ENCODE peak calls at places on chromosomes 3 and 15, in nine cellular contexts. One of them, this sample, is unnamed.

GRCh38 chr3:161171639-161172552 is 49.2 kb upstream of the NMD3 start:
- DNase-seq in stimulated activated CD4-positive, alpha-beta T cell treated with anti-CD3 and anti-CD28 coated beads, Interleukin-1b, Interleukin-23, amount 100 ng/mL, for 24 hours: no peak
- DNase-seq in GM03348: peak; percentile 7
- DNase-seq in Daoy: no peak
- DNase-seq in progenitor cell of endocrine pancreas: no peak
- DNase-seq in amygdala: no peak
- DNase-seq in KBM-7: no peak
- DNase-seq in T-helper 9 cell: no peak
- DNase-seq in head of caudate nucleus: no peak
- DNase-seq in this sample: no peak

GRCh38 chr3:37511357-37511970 is 337.1 kb upstream of the LRRFIP2 start:
- DNase-seq in stimulated activated CD4-positive, alpha-beta T cell treated with anti-CD3 and anti-CD28 coated beads, Interleukin-1b, Interleukin-23, amount 100 ng/mL, for 24 hours: no peak
- DNase-seq in GM03348: no peak
- DNase-seq in Daoy: no peak
- DNase-seq in progenitor cell of endocrine pancreas: no peak
- DNase-seq in amygdala: no peak
- DNase-seq in KBM-7: no peak
- DNase-seq in T-helper 9 cell: no peak
- DNase-seq in head of caudate nucleus: peak; percentile 27
- DNase-seq in this sample: no peak

GRCh38 chr3:50396502-50396901 is 37.2 kb upstream of the TMEM115 start:
- DNase-seq in stimulated activated CD4-positive, alpha-beta T cell treated with anti-CD3 and anti-CD28 coated beads, Interleukin-1b, Interleukin-23, amount 100 ng/mL, for 24 hours: no peak
- DNase-seq in GM03348: no peak
- DNase-seq in Daoy: no peak
- DNase-seq in progenitor cell of endocrine pancreas: no peak
- DNase-seq in amygdala: no peak
- DNase-seq in KBM-7: no peak
- DNase-seq in T-helper 9 cell: no peak
- DNase-seq in head of caudate nucleus: no peak
- DNase-seq in this sample: no peak

GRCh38 chr3:79052054-79052681 is 715.6 kb downstream of the ROBO1 start:
- DNase-seq in stimulated activated CD4-positive, alpha-beta T cell treated with anti-CD3 and anti-CD28 coated beads, Interleukin-1b, Interleukin-23, amount 100 ng/mL, for 24 hours: no peak
- DNase-seq in GM03348: no peak
- DNase-seq in Daoy: no peak
- DNase-seq in progenitor cell of endocrine pancreas: no peak
- DNase-seq in amygdala: no peak
- DNase-seq in KBM-7: peak; percentile 14
- DNase-seq in T-helper 9 cell: peak; percentile 0
- DNase-seq in head of caudate nucleus: no peak
- DNase-seq in this sample: no peak

GRCh38 chr15:70355275-70355795 is 257.6 kb upstream of the TLE3 start:
- DNase-seq in stimulated activated CD4-positive, alpha-beta T cell treated with anti-CD3 and anti-CD28 coated beads, Interleukin-1b, Interleukin-23, amount 100 ng/mL, for 24 hours: no peak
- DNase-seq in GM03348: peak; percentile 5
- DNase-seq in Daoy: no peak
- DNase-seq in progenitor cell of endocrine pancreas: no peak
- DNase-seq in amygdala: no peak
- DNase-seq in KBM-7: no peak
- DNase-seq in T-helper 9 cell: no peak
- DNase-seq in head of caudate nucleus: no peak
- DNase-seq in this sample: no peak

GRCh38 chr15:73031648-73032047 is 20.6 kb upstream of the NEO1 start:
- DNase-seq in stimulated activated CD4-positive, alpha-beta T cell treated with anti-CD3 and anti-CD28 coated beads, Interleukin-1b, Interleukin-23, amount 100 ng/mL, for 24 hours: no peak
- DNase-seq in GM03348: no peak
- DNase-seq in Daoy: no peak
- DNase-seq in progenitor cell of endocrine pancreas: no peak
- DNase-seq in amygdala: no peak
- DNase-seq in KBM-7: no peak
- DNase-seq in T-helper 9 cell: no peak
- DNase-seq in head of caudate nucleus: no peak
- DNase-seq in this sample: no peak

GRCh38 chr15:71545923-71546322 is 264.4 kb upstream of the NR2E3 start:
- DNase-seq in stimulated activated CD4-positive, alpha-beta T cell treated with anti-CD3 and anti-CD28 coated beads, Interleukin-1b, Interleukin-23, amount 100 ng/mL, for 24 hours: no peak
- DNase-seq in GM03348: no peak
- DNase-seq in Daoy: no peak
- DNase-seq in progenitor cell of endocrine pancreas: no peak
- DNase-seq in amygdala: no peak
- DNase-seq in KBM-7: no peak
- DNase-seq in T-helper 9 cell: no peak
- DNase-seq in head of caudate nucleus: no peak
- DNase-seq in this sample: no peak

GRCh38 chr3:13705702-13706280 is 156.9 kb downstream of the FBLN2 start:
- DNase-seq in stimulated activated CD4-positive, alpha-beta T cell treated with anti-CD3 and anti-CD28 coated beads, Interleukin-1b, Interleukin-23, amount 100 ng/mL, for 24 hours: no peak
- DNase-seq in GM03348: no peak
- DNase-seq in Daoy: no peak
- DNase-seq in progenitor cell of endocrine pancreas: no peak
- DNase-seq in amygdala: no peak
- DNase-seq in KBM-7: no peak
- DNase-seq in T-helper 9 cell: no peak
- DNase-seq in head of caudate nucleus: no peak
- DNase-seq in this sample: no peak

GRCh38 chr3:194447161-194447560 is 39.6 kb downstream of the ATP13A3 start:
- DNase-seq in stimulated activated CD4-positive, alpha-beta T cell treated with anti-CD3 and anti-CD28 coated beads, Interleukin-1b, Interleukin-23, amount 100 ng/mL, for 24 hours: no peak
- DNase-seq in GM03348: no peak
- DNase-seq in Daoy: no peak
- DNase-seq in progenitor cell of endocrine pancreas: no peak
- DNase-seq in amygdala: no peak
- DNase-seq in KBM-7: no peak
- DNase-seq in T-helper 9 cell: no peak
- DNase-seq in head of caudate nucleus: no peak
- DNase-seq in this sample: no peak

GRCh38 chr3:11575964-11576363 is 67.8 kb downstream of the VGLL4 start:
- DNase-seq in stimulated activated CD4-positive, alpha-beta T cell treated with anti-CD3 and anti-CD28 coated beads, Interleukin-1b, Interleukin-23, amount 100 ng/mL, for 24 hours: no peak
- DNase-seq in GM03348: no peak
- DNase-seq in Daoy: no peak
- DNase-seq in progenitor cell of endocrine pancreas: no peak
- DNase-seq in amygdala: no peak
- DNase-seq in KBM-7: no peak
- DNase-seq in T-helper 9 cell: no peak
- DNase-seq in head of caudate nucleus: no peak
- DNase-seq in this sample: no peak

This sample was measured in GM13977.